ENCODE peak calls at places on chromosomes 5 and 9, in six cellular contexts. V, I, S, W, U and L are unnamed samples.

GRCh38 chr5:1765141-1765879 is 34.3 kb downstream of the MRPL36 start:
- DNase-seq in V (no peak), I (no peak), S (no peak), W (no peak), U (no peak), L (no peak)

GRCh38 chr5:15577831-15578230 is 77.9 kb downstream of the FBXL7 start:
- DNase-seq in V (no peak), I (no peak), S (no peak), W (no peak), U (no peak), L (no peak)

GRCh38 chr9:114894801-114895433 is 35.5 kb downstream of the TNFSF8 start:
- DNase-seq in V (no peak), I (peak), S (no peak), W (peak), U (no peak), L (no peak)

GRCh38 chr5:61881821-61882220 is 424.2 kb upstream of the KIF2A start:
- DNase-seq in V (no peak), I (no peak), S (no peak), W (no peak), U (no peak), L (no peak)

GRCh38 chr5:179860301-179860700 is 1.7 kb upstream of the MRNIP start:
- DNase-seq in V (no peak), I (no peak), S (no peak), W (no peak), U (no peak), L (no peak)

GRCh38 chr5:149541893-149542292 is 9.3 kb downstream of the CSNK1A1 start:
- DNase-seq in V (no peak), I (no peak), S (no peak), W (no peak), U (no peak), L (no peak)

GRCh38 chr5:65544473-65544872 is 18.5 kb downstream of the CENPK start:
- DNase-seq in V (no peak), I (no peak), S (no peak), W (no peak), U (no peak), L (no peak)

GRCh38 chr5:33850100-33850594 is 41.6 kb downstream of the ADAMTS12 start:
- DNase-seq in V (peak), I (no peak), S (peak), W (peak), U (peak), L (peak)

GRCh38 chr9:95074632-95075269 is 242.8 kb downstream of the FANCC start:
- DNase-seq in V (no peak), I (no peak), S (no peak), W (no peak), U (no peak), L (no peak)

GRCh38 chr5:160118349-160119141 is 705 bp downstream of the PWWP2A start:
- DNase-seq in V (peak), I (no peak), S (peak), W (no peak), U (no peak), L (peak)

GRCh38 chr5:66713998-66714397 is 117.8 kb downstream of the MAST4 start:
- DNase-seq in V (peak), I (no peak), S (no peak), W (no peak), U (no peak), L (no peak)

GRCh38 chr9:129895376-129896268 is 60.4 kb downstream of the USP20 start:
- DNase-seq in V (no peak), I (no peak), S (no peak), W (no peak), U (no peak), L (no peak)

GRCh38 chr5:10520716-10521115 is 43.2 kb upstream of the ANKRD33B start:
- DNase-seq in V (no peak), I (no peak), S (no peak), W (no peak), U (no peak), L (no peak)

GRCh38 chr9:113210815-113211214 is 10.3 kb downstream of the FKBP15 start:
- DNase-seq in V (no peak), I (no peak), S (no peak), W (no peak), U (no peak), L (no peak)

GRCh38 chr9:14346826-14347407 is 33.0 kb upstream of the NFIB start:
- DNase-seq in V (no peak), I (no peak), S (no peak), W (no peak), U (no peak), L (no peak)

GRCh38 chr9:14348241-14349140 is 34.5 kb upstream of the NFIB start:
- DNase-seq in V (no peak), I (no peak), S (no peak), W (no peak), U (no peak), L (no peak)

GRCh38 chr9:14349141-14349817 is 35.3 kb upstream of the NFIB start:
- DNase-seq in V (no peak), I (no peak), S (no peak), W (no peak), U (no peak), L (no peak)

GRCh38 chr9:14346301-14346721 is 32.4 kb upstream of the NFIB start:
- DNase-seq in V (no peak), I (no peak), S (no peak), W (no peak), U (no peak), L (no peak)

DNA sequence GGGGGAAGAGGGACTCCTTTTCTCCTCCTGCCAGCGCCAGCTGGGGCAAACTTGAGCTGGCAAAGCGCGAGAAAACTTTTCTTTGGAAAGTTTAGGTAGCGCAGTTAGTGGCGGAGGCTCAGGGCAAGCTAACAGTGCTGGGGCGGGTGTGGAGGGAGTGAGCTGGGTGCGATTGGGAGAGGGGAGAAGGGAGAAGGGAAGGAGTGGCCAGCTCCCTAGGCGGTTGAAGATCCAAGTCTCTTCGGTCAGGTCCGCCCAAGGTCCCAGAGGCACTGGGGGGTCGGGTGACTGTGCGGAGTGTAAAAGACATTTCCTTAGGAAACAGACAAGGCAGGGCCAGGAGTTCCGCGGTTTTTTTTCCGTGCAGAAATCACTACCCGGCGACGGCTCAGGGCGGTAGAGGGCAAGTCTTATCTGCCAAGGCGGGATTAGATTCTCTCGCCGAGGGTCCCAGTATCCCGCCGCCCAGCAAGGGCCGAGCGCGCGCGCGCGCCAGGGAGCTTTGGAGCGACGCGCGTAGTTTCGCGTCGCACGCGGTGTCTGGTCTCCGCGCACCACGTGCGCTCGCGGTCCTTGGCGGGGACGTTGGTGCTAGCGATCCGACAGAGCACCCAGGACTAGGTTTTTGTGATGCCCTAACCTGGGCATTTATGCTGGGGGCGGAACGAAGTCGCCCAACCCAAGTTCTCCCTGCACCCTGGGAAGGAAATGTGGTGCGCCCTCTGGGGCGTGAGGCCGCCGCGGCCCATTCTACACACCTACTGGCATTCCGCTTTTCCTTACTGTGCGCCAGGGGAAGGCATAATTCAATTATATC is 33.7 kb upstream of the NFIB start:
- DNase-seq in V (no peak), I (no peak), S (no peak), W (no peak), U (no peak), L (no peak)
- TF ChIP-seq POLR2A in V (no peak), I (no peak), S (no peak), W (no peak), U (no peak), L (no peak)

GRCh38 chr9:21902112-21902511 is 92.1 kb downstream of the CDKN2A start:
- DNase-seq in V (no peak), I (no peak), S (no peak), W (no peak), U (no peak), L (no peak)
- TF ChIP-seq TAF1 in V (no peak), I (no peak), S (no peak), W (no peak), U (no peak), L (no peak)

DNA sequence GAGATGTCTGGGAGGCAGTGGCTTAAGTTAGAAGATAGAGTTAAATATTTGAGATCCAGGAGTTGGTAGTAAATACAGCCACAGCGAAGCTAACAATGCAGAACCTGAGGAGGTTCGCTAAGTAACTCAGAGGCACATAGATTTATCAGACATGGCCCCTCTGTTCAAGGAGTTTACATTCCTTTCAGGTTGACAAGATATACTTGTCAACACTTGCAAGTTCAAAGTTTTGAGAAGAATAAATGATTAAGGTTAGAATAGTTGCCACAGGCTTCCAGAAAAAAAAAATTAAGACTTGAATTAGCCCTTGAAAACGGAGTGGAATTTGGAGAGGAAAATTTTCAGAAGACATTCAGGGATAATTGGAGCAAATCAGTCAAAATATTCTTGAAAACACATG is 658.3 kb upstream of the WWC1 start:
- DNase-seq in V (no peak), I (no peak), S (no peak), W (no peak), U (no peak), L (no peak)
- TF ChIP-seq POLR2A in V (no peak), I (no peak), S (no peak), W (no peak), U (no peak), L (no peak)

GRCh38 chr9:31314241-31314640 is 1070.2 kb upstream of the ACO1 start:
- DNase-seq in V (no peak), I (no peak), S (no peak), W (no peak), U (no peak), L (no peak)
- TF ChIP-seq TAF1 in V (no peak), I (no peak), S (no peak), W (no peak), U (no peak), L (no peak)

DNA sequence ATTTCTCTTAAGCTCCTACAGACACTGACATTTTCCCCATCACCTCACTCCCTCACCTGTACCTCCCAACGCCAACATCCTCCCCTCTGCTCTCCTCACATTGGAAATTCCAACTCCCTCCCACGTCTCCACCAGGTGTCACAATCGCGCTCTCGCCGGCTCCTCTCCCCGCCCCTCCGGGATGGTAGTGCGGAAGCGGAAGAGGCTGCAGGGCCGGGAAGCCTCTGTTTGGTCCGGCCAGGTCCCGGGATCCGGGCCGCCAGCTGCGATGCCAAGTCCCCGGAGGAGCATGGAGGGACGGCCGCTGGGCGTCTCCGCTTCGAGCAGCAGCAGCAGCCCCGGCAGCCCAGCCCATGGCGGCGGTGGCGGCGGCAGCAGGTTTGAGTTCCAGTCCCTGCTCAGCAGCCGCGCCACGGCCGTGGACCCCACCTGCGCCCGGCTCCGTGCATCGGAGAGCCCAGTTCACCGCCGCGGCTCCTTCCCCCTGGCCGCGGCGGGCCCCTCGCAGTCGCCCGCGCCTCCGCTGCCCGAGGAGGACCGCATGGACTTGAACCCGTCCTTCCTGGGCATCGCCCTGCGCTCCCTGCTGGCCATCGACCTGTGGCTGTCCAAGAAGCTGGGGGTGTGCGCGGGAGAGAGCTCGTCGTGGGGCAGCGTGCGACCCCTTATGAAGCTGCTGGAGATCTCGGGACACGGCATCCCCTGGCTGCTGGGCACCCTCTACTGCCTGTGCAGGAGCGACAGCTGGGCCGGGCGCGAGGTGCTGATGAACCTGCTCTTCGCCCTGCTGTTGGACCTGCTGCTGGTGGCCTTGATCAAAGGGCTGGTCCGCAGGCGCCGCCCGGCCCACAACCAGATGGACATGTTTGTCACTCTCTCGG is at the start of gene PLPP6:
- DNase-seq in V (peak), I (peak), S (peak), W (peak), U (peak), L (peak)
- TF ChIP-seq POLR2A in V (peak), I (peak), S (peak), W (peak), U (peak), L (peak)

GRCh38 chr9:111661802-111662491 is 542 bp downstream of the GNG10 start:
- DNase-seq in V (peak), I (no peak), S (peak), W (no peak), U (no peak), L (peak)
- TF ChIP-seq TAF1 in V (no peak), I (no peak), S (no peak), W (no peak), U (no peak), L (no peak)

DNA sequence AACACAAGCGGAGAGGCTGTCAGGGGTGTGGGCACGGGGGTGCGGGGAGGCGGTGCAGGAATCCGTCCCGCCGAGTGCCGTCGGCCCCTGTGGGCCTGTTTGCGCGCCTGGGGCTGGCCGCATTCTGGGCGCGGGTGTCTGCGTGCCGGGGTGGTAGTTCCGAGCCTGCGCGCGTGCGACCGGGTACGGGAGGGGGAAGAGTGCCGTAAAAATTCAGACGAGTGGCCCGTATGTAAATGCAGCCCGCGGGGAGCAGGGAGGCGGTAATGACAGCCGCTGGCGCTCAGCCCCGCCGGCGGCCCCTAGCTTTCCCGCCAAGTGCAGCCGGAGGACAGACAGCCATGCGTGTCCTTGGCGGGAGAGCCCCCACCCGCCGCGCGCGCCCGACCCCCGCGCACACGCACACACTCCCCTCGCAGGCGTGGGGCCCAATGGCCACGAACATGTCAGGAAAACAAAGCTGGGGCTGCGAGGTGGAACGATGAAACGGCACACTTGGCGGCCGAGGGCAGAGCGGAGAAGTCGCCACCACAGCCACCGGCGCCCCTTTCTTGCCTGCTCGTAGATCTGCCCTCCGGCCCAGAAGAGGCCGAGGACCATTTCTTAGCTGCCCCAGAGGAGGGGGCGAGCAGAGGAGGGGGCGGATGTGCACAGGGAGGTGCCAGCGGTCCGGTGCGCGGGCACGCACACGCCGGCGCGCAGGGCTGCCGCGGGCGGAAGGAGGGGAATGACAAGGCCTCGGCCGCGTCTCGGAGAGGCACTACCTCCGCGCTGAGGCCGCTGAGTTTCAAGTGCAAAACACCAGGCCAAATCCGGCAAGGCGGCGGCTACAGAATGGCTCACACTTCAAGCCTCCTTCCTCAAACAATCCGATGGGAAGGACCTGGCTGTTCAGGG is 208.5 kb downstream of the MEF2C start:
- DNase-seq in V (no peak), I (no peak), S (no peak), W (no peak), U (no peak), L (no peak)
- TF ChIP-seq POLR2A in V (no peak), I (no peak), S (no peak), W (no peak), U (peak), L (no peak)

GRCh38 chr9:88809836-88810235 is 181.4 kb upstream of the S1PR3 start:
- DNase-seq in V (no peak), I (no peak), S (no peak), W (no peak), U (no peak), L (no peak)

GRCh38 chr9:88810826-88811225 is 180.4 kb upstream of the S1PR3 start:
- DNase-seq in V (no peak), I (no peak), S (no peak), W (no peak), U (no peak), L (no peak)

GRCh38 chr9:88809371-88809770 is 181.9 kb upstream of the S1PR3 start:
- DNase-seq in V (peak), I (no peak), S (no peak), W (no peak), U (no peak), L (no peak)

GRCh38 chr9:88812938-88813670 is 178.2 kb upstream of the S1PR3 start:
- DNase-seq in V (no peak), I (no peak), S (no peak), W (no peak), U (no peak), L (no peak)

GRCh38 chr9:88811511-88811910 is 179.8 kb upstream of the S1PR3 start:
- DNase-seq in V (no peak), I (no peak), S (no peak), W (no peak), U (no peak), L (no peak)
- TF ChIP-seq TAF1 in V (no peak), I (no peak), S (no peak), W (no peak), U (no peak), L (no peak)

GRCh38 chr9:32378993-32379729 is 5.3 kb upstream of the ACO1 start:
- DNase-seq in V (peak), I (no peak), S (no peak), W (peak), U (peak), L (peak)
- TF ChIP-seq POLR2A in V (no peak), I (no peak), S (no peak), W (no peak), U (no peak), L (no peak)